ENCODE peak calls at places on chromosomes 3 and 15, in seven cellular contexts. Y is SK-N-SH, A is HepG2, Q is HCT116, T is K562, W is GM12878, E is H1. C is an unnamed sample.

GRCh38 chr3:102255736-102256135 is 179.1 kb upstream of the ZPLD1 start:
- DNase-seq in Y (no peak), A (no peak), Q (no peak), T (no peak), W (no peak), E (no peak), C (no peak)

GRCh38 chr3:127857270-127857801 is 35.0 kb upstream of the MGLL start:
- DNase-seq in Y (peak; percentile 42), A (no peak), Q (no peak), T (no peak), W (no peak), E (no peak), C (no peak)

GRCh38 chr3:32577621-32578556 is 7.2 kb upstream of the DYNC1LI1 start:
- DNase-seq in Y (no peak), A (no peak), Q (no peak), T (no peak), W (peak; percentile 66), E (no peak), C (no peak)

GRCh38 chr15:39936681-39937080 is 2.8 kb downstream of the EIF2AK4 start:
- DNase-seq in Y (no peak), A (no peak), Q (no peak), T (no peak), W (no peak), E (no peak), C (no peak)

GRCh38 chr3:48411606-48412374 is 18.1 kb downstream of the PLXNB1 start:
- DNase-seq in Y (peak; percentile 17), A (no peak), Q (no peak), T (no peak), W (no peak), E (no peak), C (no peak)

GRCh38 chr15:75192307-75192706 is 9.4 kb upstream of the C15orf39 start:
- DNase-seq in Y (no peak), A (no peak), Q (no peak), T (no peak), W (no peak), E (no peak), C (no peak)

GRCh38 chr3:73295511-73296257 is 234.2 kb downstream of the EBLN2 start:
- DNase-seq in Y (no peak), A (no peak), Q (no peak), T (no peak), W (no peak), E (no peak), C (no peak)

GRCh38 chr3:187522293-187522692 is 147.9 kb downstream of the SST start:
- DNase-seq in Y (no peak), A (no peak), Q (no peak), T (peak; percentile 76), W (no peak), E (no peak), C (no peak)

GRCh38 chr15:42385206-42385979 is 26.1 kb downstream of the CAPN3 start:
- DNase-seq in Y (peak; percentile 60), A (peak; percentile 45), Q (peak; percentile 35), T (peak; percentile 78), W (no peak), E (peak; percentile 47), C (peak; percentile 72)

GRCh38 chr15:57784081-57784488 is 77.6 kb downstream of the POLR2M start:
- DNase-seq in Y (no peak), A (no peak), Q (no peak), T (no peak), W (no peak), E (no peak), C (peak; percentile 62)

GRCh38 chr3:112132975-112133448 is at the start of gene GCSAM:
- DNase-seq in Y (no peak), A (no peak), Q (no peak), T (no peak), W (peak; percentile 100), E (no peak), C (no peak)

DNA sequence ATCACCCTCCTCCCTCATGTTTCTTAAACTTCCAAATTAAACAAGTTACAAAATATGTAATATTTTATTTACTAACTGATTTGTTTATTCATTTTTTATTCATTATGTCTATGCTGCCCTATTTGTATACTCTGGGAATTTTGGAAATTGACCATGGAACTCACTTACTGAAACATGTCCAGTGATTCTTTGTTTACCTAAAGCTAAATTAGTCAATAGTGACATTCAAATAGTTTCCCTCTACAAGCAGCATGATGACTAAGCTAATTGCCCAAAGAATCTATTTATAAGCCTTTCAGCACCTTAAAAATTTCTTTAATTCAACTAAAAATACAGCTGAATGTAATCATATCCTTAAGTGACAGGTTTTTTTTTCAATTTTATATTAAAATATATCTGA is 437.7 kb downstream of the SI start:
- DNase-seq in Y (no peak), A (no peak), Q (no peak), T (no peak), W (no peak), E (no peak), C (peak; percentile 64)
- TF ChIP-seq JUND in Y (no peak), A (no peak), Q (no peak), T (no peak), W (no peak), E (no peak), C (no peak)

GRCh38 chr3:63051920-63052319 is 176.7 kb upstream of the CADPS start:
- DNase-seq in Y (no peak), A (no peak), Q (no peak), T (no peak), W (no peak), E (peak; percentile 3), C (no peak)
- TF ChIP-seq JUND in Y (peak; percentile 89), A (no peak), Q (no peak), T (no peak), W (no peak), E (no peak), C (no peak)

DNA sequence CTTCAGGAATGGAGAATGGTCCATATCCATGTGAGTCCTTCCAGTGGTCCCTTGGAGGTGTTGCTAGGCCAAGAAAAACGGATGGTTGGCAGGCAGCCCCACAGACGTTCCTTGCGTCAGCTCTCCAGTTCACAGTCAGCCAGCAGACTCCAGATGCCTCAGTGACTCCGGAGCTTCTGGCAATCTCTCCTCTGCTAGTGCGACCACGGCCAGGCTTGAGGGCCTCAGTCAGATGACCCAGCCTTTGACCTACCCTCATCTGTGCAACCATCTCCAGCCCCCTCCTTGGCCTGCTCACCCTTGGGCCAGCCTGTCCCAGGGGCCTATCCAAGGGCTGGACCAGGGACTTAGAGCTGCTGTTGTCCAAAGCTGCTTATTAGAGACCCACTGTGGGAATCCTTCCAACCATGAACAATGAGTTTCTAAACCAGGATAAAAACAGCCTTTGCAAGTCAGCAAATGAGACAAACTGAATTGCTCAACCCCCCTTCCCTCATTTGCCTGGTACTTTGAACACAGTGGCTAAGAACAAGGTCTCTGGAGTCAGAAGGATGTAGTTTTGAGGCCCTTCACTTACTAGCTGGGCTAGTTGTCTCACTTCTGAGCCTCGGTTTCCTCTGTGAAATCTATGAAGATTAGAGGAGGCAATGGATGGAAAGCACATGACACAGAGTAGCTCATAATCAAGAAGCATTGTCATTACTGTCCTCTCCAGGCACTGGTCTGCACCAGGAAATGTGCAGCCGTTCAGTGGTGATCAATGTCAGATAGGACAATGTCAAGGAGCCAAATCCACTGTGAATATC is 44.8 kb downstream of the ANP32A start:
- DNase-seq in Y (no peak), A (no peak), Q (no peak), T (no peak), W (no peak), E (no peak), C (no peak)
- TF ChIP-seq JUND in Y (no peak), A (no peak), Q (no peak), T (no peak), W (no peak), E (no peak), C (no peak)

GRCh38 chr15:96328101-96328958 is 2.2 kb upstream of the NR2F2 start:
- DNase-seq in Y (no peak), A (no peak), Q (no peak), T (no peak), W (no peak), E (no peak), C (no peak)

GRCh38 chr15:96330064-96330449 is 443 bp upstream of the NR2F2 start:
- DNase-seq in Y (no peak), A (no peak), Q (peak; percentile 51), T (no peak), W (no peak), E (no peak), C (peak; percentile 90)

GRCh38 chr15:96331141-96331941 is 841 bp downstream of the NR2F2 start:
- DNase-seq in Y (peak; percentile 76), A (no peak), Q (no peak), T (peak; percentile 64), W (no peak), E (no peak), C (no peak)

GRCh38 chr15:96330450-96331140 is at the start of gene NR2F2:
- DNase-seq in Y (peak; percentile 96), A (peak; percentile 95), Q (peak; percentile 94), T (peak; percentile 99), W (peak; percentile 53), E (peak; percentile 85), C (peak; percentile 90)

DNA sequence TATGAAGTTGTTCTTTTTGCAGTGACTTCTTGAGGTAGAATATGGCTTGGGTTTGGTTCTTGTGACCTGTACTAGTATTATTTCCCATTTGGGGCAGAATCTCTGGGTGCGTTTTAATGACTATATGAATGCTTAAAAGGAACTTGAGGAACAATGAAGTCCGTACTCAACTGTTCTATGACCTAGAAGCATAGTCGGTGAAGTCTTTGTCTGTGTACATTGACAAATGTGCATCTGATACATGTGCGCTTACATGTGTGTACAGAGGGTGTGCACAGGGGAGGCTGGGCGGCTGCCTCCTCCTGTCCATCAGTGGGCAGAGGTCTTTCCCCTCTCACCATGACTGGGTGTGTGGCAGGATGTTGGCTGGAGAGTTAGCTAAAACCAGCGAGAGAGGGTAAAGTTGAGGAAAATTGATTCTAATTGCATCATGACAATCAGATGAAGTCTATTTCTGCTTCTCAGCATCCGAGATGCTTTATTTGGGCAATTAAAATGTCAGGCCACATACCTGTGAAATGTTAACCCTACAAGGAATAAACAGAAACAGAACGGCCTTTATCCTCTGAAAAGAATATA is 1.0 kb upstream of the NR2F2 start:
- DNase-seq in Y (no peak), A (no peak), Q (no peak), T (peak; percentile 45), W (no peak), E (no peak), C (no peak)
- TF ChIP-seq JUND in Y (no peak), A (no peak), Q (no peak), T (no peak), W (no peak), E (no peak), C (no peak)

DNA sequence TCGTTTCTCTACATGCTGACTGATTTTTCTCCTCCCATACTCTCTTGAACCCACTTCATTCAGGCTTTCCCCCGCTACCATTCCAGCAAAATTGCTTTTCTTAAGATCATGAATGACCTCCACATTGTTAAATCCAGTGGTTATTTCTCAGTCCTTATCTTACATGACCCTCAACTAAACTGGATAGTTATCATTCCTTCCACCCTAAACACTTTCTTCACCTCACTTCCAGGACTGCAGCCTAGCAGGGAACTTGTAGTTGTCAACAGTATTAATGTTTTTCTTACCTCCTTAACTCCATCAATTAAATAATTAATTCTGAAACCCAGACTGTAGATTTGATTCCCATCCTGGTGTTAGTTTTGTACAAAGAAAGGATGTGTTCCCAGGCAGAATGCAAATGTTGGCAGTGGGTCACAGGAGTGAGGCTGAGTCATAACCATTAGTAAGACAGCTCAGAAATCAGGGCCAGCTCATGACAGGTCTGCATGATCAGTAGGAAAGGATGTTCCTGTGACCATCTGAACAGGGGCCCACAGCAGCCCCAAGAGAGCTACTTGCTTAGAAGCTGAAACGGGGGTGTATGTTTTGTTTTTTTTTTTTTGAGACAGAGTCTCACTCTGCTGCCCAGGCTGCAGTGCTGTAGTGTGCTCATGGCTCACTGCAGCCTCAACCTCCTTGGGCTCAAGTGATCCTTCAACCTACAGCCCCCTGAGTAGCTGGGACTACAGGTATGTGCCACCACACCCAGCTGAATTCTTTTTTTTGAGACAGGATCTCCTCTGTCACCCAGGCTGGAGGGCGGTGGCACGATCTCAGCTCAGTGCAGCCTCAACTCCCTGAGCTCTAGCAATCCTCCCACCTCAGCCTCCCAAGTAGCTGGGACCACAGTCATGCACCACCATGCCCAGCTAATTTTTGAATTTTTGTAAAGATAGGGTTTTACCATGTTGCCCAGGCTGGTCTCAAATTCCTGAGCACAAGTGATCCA is 9.1 kb downstream of the BCL2L10 start:
- DNase-seq in Y (no peak), A (peak; percentile 46), Q (peak; percentile 27), T (peak; percentile 50), W (peak; percentile 94), E (no peak), C (no peak)
- TF ChIP-seq JUND in Y (peak; percentile 90), A (no peak), Q (peak; percentile 43), T (peak; percentile 82), W (peak; percentile 68), E (no peak), C (no peak)